ENCODE peak calls at places on chromosome 21, in four cellular contexts. W, F, O and K are unnamed samples.

GRCh38 chr21:41932191-41932575 is 21.6 kb downstream of the C2CD2 start:
- DNase-seq in O (no peak), F (peak; percentile 88), W (no peak), K (no peak)

GRCh38 chr21:34730756-34731445 is 62.1 kb downstream of the CLIC6 start:
- DNase-seq in W (no peak), F (no peak), O (no peak), K (no peak)

GRCh38 chr21:34846214-34846575 is 177.4 kb downstream of the CLIC6 start:
- DNase-seq in W (peak; percentile 73), F (no peak), O (no peak), K (no peak)

GRCh38 chr21:35619184-35619583 is 441.1 kb downstream of the SETD4 start:
- DNase-seq in W (no peak), O (no peak), F (peak; percentile 93), K (no peak)

GRCh38 chr21:41142051-41142795 is 25.7 kb upstream of the BACE2 start:
- DNase-seq in O (no peak), W (no peak), F (peak; percentile 47), K (no peak)

GRCh38 chr21:31351438-31351837 is 7.4 kb upstream of the TIAM1 start:
- DNase-seq in O (no peak), W (no peak), F (peak; percentile 61), K (peak; percentile 28)

GRCh38 chr21:43603230-43603626 is 56.1 kb downstream of the HSF2BP start:
- DNase-seq in O (no peak), W (no peak), F (no peak), K (no peak)

GRCh38 chr21:36563301-36563926 is 83.5 kb upstream of the CLDN14 start:
- DNase-seq in F (no peak), O (no peak), W (no peak), K (no peak)

GRCh38 chr21:41717573-41718330 is 49.1 kb downstream of the RIPK4 start:
- DNase-seq in F (no peak), O (no peak), W (no peak), K (no peak)

GRCh38 chr21:37257967-37258877 is 8.9 kb downstream of the VPS26C start:
- DNase-seq in O (peak; percentile 74), W (peak; percentile 83), F (peak; percentile 36), K (peak; percentile 68)

GRCh38 chr21:34186119-34186719 is 112.8 kb downstream of the MRPS6 start:
- DNase-seq in O (no peak), W (no peak), F (no peak), K (peak; percentile 73)

GRCh38 chr21:36835383-36835795 is 131.1 kb downstream of the HLCS start:
- DNase-seq in F (no peak), O (peak; percentile 22), W (no peak), K (no peak)

GRCh38 chr21:27246741-27247140 is 279.9 kb upstream of the ADAMTS5 start:
- DNase-seq in F (peak; percentile 77), W (no peak), O (no peak), K (no peak)

GRCh38 chr21:30718239-30718909 is at the start of gene KRTAP21-3:
- DNase-seq in F (no peak), W (no peak), O (no peak), K (no peak)

GRCh38 chr21:15839601-15840000 is 109.8 kb downstream of the USP25 start:
- DNase-seq in W (no peak), O (no peak), F (peak; percentile 39), K (no peak)

GRCh38 chr21:42315296-42315891 is at the start of gene TFF3:
- DNase-seq in F (no peak), O (no peak), W (no peak), K (no peak)

GRCh38 chr21:14785679-14786078 is 239.6 kb upstream of the SAMSN1 start:
- DNase-seq in W (no peak), F (no peak), O (no peak), K (no peak)

GRCh38 chr21:45001134-45002095 is 61.6 kb downstream of the SLX9 start:
- DNase-seq in O (no peak), F (peak; percentile 65), W (no peak), K (peak; percentile 15)

GRCh38 chr21:45004481-45005263 is 64.8 kb downstream of the SLX9 start:
- DNase-seq in F (peak; percentile 32), O (no peak), W (no peak), K (peak; percentile 9)

GRCh38 chr21:45002381-45003204 is 62.8 kb downstream of the SLX9 start:
- DNase-seq in O (no peak), F (no peak), W (no peak), K (peak; percentile 4)

GRCh38 chr21:45004059-45004422 is 64.2 kb downstream of the SLX9 start:
- DNase-seq in O (no peak), W (no peak), F (no peak), K (no peak)

GRCh38 chr21:45003331-45004058 is 63.7 kb downstream of the SLX9 start:
- DNase-seq in W (no peak), O (no peak), F (no peak), K (peak; percentile 3)
- TF ChIP-seq CTCF in W (no peak), O (no peak), F (no peak), K (no peak)

GRCh38 chr21:29155118-29155932 is 24.9 kb downstream of the MAP3K7CL start:
- DNase-seq in F (peak; percentile 62), W (no peak), O (peak; percentile 11), K (no peak)
- TF ChIP-seq CTCF in F (no peak), W (no peak), O (no peak), K (no peak)

GRCh38 chr21:32826317-32827167 is 55.0 kb upstream of the PAXBP1 start:
- DNase-seq in O (peak; percentile 49), W (no peak), F (peak; percentile 63), K (peak; percentile 33)
- TF ChIP-seq CTCF in O (peak; percentile 63), W (peak; percentile 32), F (peak; percentile 54), K (peak; percentile 74)

GRCh38 chr21:32994305-32994704 is 31.4 kb upstream of the OLIG2 start:
- DNase-seq in O (peak; percentile 24), W (no peak), F (peak; percentile 31), K (no peak)
- TF ChIP-seq CTCF in O (peak; percentile 67), W (no peak), F (peak; percentile 63), K (peak; percentile 52)

GRCh38 chr21:45021428-45022347 is 52.7 kb upstream of the ADARB1 start:
- DNase-seq in O (no peak), W (no peak), F (no peak), K (peak; percentile 9)
- TF ChIP-seq CTCF in O (no peak), W (no peak), F (no peak), K (no peak)

GRCh38 chr21:38765056-38765455 is 40.7 kb upstream of the ETS2 start:
- DNase-seq in O (no peak), F (no peak), W (no peak), K (no peak)
- TF ChIP-seq CTCF in O (no peak), F (no peak), W (no peak), K (no peak)